ENCODE peak calls at places on chromosome 19, in nine cellular contexts. S, N, D, F, M, Y, C, Q and V are unnamed samples. For H3K4me1, the result is how much of the 10 kb centered on the place peaks cover.

GRCh38 chr19:12675377-12675776 is 6.3 kb downstream of the DHPS start:
- DNase-seq in M (no peak), Y (no peak), D (no peak), S (no peak), C (no peak), F (no peak), N (no peak), Q (no peak), V (no peak)

GRCh38 chr19:1747285-1748114 is 5.8 kb upstream of the ONECUT3 start:
- DNase-seq in F (peak), S (peak), N (peak), C (peak), Y (no peak), Q (peak), D (peak), M (peak), V (peak)

GRCh38 chr19:56161534-56161933 is 14.3 kb upstream of the GALP start:
- DNase-seq in M (no peak), S (no peak), F (no peak), Y (no peak), N (no peak), C (no peak), Q (no peak), D (no peak), V (no peak)

GRCh38 chr19:45156751-45157150 is 4.0 kb downstream of the NKPD1 start:
- DNase-seq in F (no peak), Q (no peak), Y (peak), M (no peak), C (no peak), S (no peak), N (peak), D (no peak), V (no peak)

GRCh38 chr19:16375936-16376185 is 51.2 kb downstream of the KLF2 start:
- DNase-seq in N (no peak), S (no peak), C (no peak), Y (no peak), M (no peak), Q (no peak), D (no peak), F (no peak), V (no peak)

GRCh38 chr19:52962394-52963228 is at the start of gene ZNF816:
- DNase-seq in Y (peak), F (peak), S (peak), D (peak), C (peak), N (peak), M (peak), Q (peak), V (peak)

GRCh38 chr19:58326501-58326913 is 287 bp upstream of the ZSCAN22 start:
- DNase-seq in D (no peak), Y (no peak), S (no peak), C (no peak), Q (no peak), N (no peak), M (no peak), F (no peak), V (no peak)

GRCh38 chr19:1645299-1645698 is 7.1 kb downstream of the TCF3 start:
- DNase-seq in Q (no peak), N (no peak), F (no peak), S (no peak), Y (no peak), C (no peak), M (no peak), D (no peak), V (no peak)

GRCh38 chr19:18649371-18650047 is 12.7 kb downstream of the KLHL26 start:
- DNase-seq in D (no peak), C (no peak), Q (peak), S (no peak), Y (peak), F (no peak), M (peak), N (no peak), V (peak)

GRCh38 chr19:35895911-35896642 is 4.3 kb downstream of the NFKBID start:
- DNase-seq in S (no peak), D (no peak), F (no peak), N (no peak), M (no peak), C (no peak), Q (no peak), Y (no peak), V (no peak)

GRCh38 chr19:49165111-49165750 is 7.6 kb downstream of the TRPM4 start:
- DNase-seq in Q (no peak), Y (peak), M (no peak), C (peak), N (peak), F (no peak), D (peak), S (peak), V (no peak)

GRCh38 chr19:39320948-39321831 is 527 bp upstream of the LRFN1 start:
- DNase-seq in Q (no peak), S (no peak), F (no peak), M (no peak), D (no peak), C (peak), Y (no peak), N (no peak), V (peak)

GRCh38 chr19:5624154-5624663 is 1.3 kb downstream of the SAFB start:
- DNase-seq in C (peak), S (peak), F (peak), N (peak), M (peak), Q (peak), Y (peak), D (peak), V (peak)

DNA sequence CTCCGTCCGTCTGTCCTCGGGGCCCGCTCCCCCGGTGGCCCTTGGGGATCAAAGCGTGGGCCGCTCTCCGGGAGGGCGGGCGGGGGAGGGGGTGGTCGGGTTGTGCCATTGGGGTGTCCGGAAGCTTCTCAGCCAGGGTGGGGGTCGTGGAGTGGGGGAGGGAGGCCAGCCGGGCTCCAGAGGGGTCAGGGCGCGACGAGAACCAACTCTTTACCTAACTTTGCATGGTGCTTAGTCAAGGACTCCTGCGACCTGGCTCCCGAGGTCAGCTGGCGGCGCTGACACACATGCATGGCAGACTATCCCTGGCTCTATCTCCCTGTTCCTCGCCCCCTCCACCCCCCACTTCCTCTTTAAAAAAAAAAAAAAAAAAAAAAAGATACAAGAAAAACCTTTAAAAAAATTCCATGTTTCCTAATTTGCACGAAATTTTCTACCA is 15.5 kb downstream of the SMIM24 start:
- DNase-seq in Q (no peak), F (peak), Y (no peak), C (peak), N (no peak), D (no peak), S (no peak), M (peak), V (peak)
- H3K4me1 ChIP-seq in Q (under half), F (under half), Y (under half), C (under half), N (under half), D (under half), S (under half), M (under half), V (under half)

GRCh38 chr19:3698386-3698950 is 1.8 kb downstream of the PIP5K1C start:
- DNase-seq in Q (peak), N (no peak), S (no peak), M (no peak), F (no peak), Y (no peak), D (no peak), C (no peak), V (no peak)

GRCh38 chr19:3696660-3696995 is 3.6 kb downstream of the PIP5K1C start:
- DNase-seq in F (no peak), Q (no peak), Y (no peak), S (no peak), C (no peak), D (no peak), M (no peak), N (no peak), V (no peak)

GRCh38 chr19:3695986-3696659 is 4.1 kb downstream of the PIP5K1C start:
- DNase-seq in M (no peak), Q (no peak), S (no peak), Y (no peak), N (no peak), D (no peak), C (no peak), F (no peak), V (no peak)

GRCh38 chr19:3697671-3698385 is 2.4 kb downstream of the PIP5K1C start:
- DNase-seq in S (no peak), C (no peak), N (no peak), D (no peak), M (no peak), Q (no peak), Y (no peak), F (no peak), V (no peak)

GRCh38 chr19:3697094-3697493 is 3.2 kb downstream of the PIP5K1C start:
- DNase-seq in M (no peak), S (no peak), C (no peak), D (no peak), N (no peak), F (no peak), Q (no peak), Y (no peak), V (no peak)
- H3K27ac ChIP-seq in M (no peak), S (no peak), C (no peak), D (no peak), N (no peak), F (no peak), Q (no peak), Y (peak), V (no peak)

GRCh38 chr19:41937976-41938375 is 9.7 kb upstream of the ERFL start:
- DNase-seq in F (no peak), M (no peak), N (no peak), Q (no peak), D (no peak), S (no peak), Y (no peak), C (peak), V (peak)

GRCh38 chr19:41937525-41937924 is 9.3 kb upstream of the ERFL start:
- DNase-seq in Q (no peak), Y (no peak), D (no peak), S (no peak), C (peak), N (no peak), M (no peak), F (no peak), V (peak)

GRCh38 chr19:41939861-41940442 is 11.7 kb upstream of the ERFL start:
- DNase-seq in Y (peak), S (no peak), C (peak), F (no peak), D (no peak), M (peak), Q (no peak), N (peak), V (peak)

GRCh38 chr19:41941410-41942202 is 13.4 kb upstream of the ERFL start:
- DNase-seq in F (no peak), Y (no peak), S (no peak), Q (no peak), M (no peak), C (no peak), D (no peak), N (no peak), V (no peak)

DNA sequence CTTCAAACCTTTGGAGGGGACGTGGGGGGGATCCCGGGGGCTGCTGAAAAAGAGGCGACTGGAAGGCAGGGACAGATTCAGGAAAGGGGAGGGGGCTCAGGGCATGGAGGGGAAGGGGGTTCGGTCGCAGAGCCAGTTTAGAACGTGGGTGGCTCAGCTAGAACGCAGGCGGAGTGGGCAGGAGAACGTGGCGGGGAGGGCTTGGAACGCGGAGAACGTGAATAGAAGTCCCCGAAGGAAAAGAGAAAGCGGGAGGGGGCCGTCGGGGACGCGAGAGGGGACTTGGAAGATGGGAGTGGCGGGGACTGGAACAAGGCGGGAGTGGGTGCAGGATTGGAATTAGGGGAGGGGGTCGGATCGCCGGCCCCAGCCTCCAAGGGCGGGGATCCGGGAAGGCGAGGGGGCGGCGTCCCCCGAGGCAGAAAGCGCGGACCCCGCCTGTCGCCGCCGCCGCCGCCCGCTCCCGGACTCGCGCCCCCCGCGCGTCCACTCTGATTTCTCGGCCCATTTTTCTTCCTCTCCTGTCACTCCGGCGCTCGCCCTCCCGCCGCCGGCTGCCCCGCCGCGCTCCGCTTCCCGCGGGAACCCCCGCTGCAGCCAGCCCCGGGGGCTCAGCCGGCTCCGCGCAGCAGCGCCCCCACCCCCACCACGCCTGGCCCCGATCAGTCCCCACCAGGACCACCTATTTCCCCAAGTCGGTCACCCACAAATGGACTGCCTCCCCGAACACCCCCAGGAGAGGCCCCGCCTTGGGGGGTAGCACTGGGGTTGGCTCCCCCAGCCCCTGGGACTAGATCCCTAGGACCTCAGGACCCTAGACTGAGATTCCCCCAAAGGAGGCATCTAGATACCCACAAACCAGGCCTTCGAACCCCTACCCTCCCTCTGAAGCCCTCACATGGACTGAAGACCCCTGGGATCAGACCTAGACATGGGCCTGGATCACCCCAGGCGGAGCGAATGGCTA is 12.5 kb upstream of the ERFL start:
- DNase-seq in Q (no peak), F (no peak), N (no peak), D (no peak), Y (no peak), M (no peak), C (peak), S (no peak), V (peak)
- TF ChIP-seq CTCF in Q (no peak), F (no peak), N (no peak), D (no peak), Y (no peak), M (no peak), C (no peak), S (no peak), V (no peak)

GRCh38 chr19:3723110-3723488 is 14.9 kb downstream of the TJP3 start:
- DNase-seq in Y (no peak), C (no peak), S (no peak), Q (no peak), F (no peak), N (no peak), D (no peak), M (no peak), V (no peak)
- H3K4me1 ChIP-seq in Y (half or more), C (under half), S (under half), Q (under half), F (under half), N (under half), D (under half), M (under half), V (under half)

DNA sequence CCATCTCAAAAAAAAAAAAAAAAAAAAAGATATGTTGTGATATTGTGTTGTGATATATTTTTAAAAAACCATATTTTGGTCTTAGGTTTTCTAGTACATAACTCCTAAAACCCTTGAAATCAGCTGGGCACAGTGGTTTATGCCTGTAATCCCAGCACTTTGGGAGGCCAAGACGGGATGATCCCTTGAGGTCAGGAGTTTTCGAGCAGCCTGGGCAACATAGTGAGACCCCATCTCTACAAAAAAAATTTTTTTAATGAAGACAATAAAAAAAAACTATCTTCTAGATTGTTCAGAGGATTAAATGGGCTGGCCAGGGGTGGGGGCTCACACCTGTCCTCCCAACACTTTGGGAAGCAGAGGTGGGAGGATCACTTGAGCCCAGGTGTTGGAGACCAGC is 1.3 kb upstream of the DCAF15 start:
- DNase-seq in F (no peak), D (no peak), C (no peak), N (no peak), Y (no peak), Q (no peak), M (no peak), S (no peak), V (no peak)
- H3K27ac ChIP-seq in F (no peak), D (no peak), C (no peak), N (no peak), Y (no peak), Q (no peak), M (no peak), S (no peak), V (no peak)

DNA sequence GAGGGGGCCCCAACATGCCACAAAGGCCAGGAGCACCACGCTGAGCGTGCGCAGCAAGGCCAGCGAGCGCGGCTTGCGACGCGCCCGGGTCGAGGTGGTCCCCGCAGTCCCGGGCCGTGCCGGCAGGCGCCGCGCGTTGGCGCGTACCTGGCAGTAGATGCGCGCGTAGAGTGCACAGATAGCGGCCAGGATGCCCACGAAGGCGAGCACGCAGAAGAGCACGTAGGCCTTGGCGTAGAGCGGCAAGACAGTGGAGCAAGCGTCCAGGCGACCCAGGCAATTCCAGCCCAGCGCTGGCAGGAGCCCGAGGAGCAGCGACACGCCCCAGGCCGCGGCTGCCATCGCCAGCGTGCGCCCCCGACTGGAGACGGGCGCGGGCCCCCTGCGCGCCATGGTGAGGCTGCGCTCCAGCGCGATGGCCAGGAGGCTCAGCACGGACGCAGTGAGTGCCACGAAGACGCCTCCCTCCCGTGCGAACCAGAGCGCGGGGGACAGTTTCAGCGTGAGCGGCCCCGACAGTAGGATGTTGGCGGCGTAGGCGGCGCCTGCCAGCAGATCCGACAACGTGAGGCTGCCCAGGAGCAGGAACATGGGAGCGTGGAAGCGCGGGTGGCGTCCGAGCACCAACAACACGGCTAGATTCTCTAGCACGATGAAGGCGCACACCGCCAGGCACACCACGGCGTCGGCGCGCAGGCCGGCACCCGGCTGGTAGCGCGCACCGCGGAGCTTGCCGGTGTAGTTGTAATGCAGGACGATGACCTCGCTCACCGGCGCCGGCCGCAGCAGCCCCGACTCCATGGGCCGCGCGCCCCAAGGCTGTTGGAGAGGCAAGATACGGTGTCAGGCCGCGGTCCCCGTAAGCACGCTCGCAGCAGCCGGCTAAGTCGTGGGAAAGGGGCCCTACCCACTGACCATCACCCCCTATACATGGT is 2.8 kb downstream of the S1PR5 start:
- DNase-seq in C (peak), N (no peak), S (no peak), M (peak), D (no peak), Y (no peak), Q (no peak), F (no peak), V (peak)
- TF ChIP-seq CTCF in C (peak), N (no peak), S (no peak), M (peak), D (no peak), Y (no peak), Q (no peak), F (no peak), V (peak)

GRCh38 chr19:13788991-13789390 is 6.3 kb upstream of the ZSWIM4 start:
- DNase-seq in Y (peak), Q (peak), F (no peak), S (no peak), D (no peak), M (no peak), N (no peak), C (no peak), V (no peak)
- H3K4me1 ChIP-seq in Y (under half), Q (under half), F (under half), S (under half), D (under half), M (under half), N (under half), C (under half), V (under half)